ENCODE peak calls at places on chromosome 5, in ten cellular contexts. F is thoracic aorta, P is upper lobe of right lung, D is SK-N-SH, N is breast epithelium, L is sigmoid colon, Y is GM23248, T is pancreas, U is GM12878, H is uterus. Z is an unnamed sample.

GRCh38 chr5:175815126-175815913 is 56.1 kb upstream of the CPLX2 start:
- DNase-seq in F (no peak), P (peak; percentile 34), D (no peak), N (no peak), L (no peak), Y (no peak), T (no peak), U (no peak), H (no peak), Z (no peak)

GRCh38 chr5:79074641-79075040 is 5.1 kb downstream of the BHMT2 start:
- DNase-seq in F (no peak), P (no peak), D (no peak), N (no peak), L (no peak), Y (peak; percentile 72), T (no peak), U (no peak), H (no peak), Z (no peak)

GRCh38 chr5:7856855-7857254 is 5.9 kb upstream of the CFAP90 start:
- DNase-seq in F (no peak), P (no peak), D (peak; percentile 65), N (no peak), L (no peak), Y (peak; percentile 49), T (peak; percentile 46), U (no peak), H (no peak), Z (peak; percentile 40)

GRCh38 chr5:174410716-174411512 is 313.5 kb upstream of the MSX2 start:
- DNase-seq in F (no peak), P (no peak), D (peak; percentile 61), N (no peak), L (no peak), Y (peak; percentile 1), T (no peak), U (no peak), H (no peak), Z (no peak)

GRCh38 chr5:127084656-127085055 is 11.4 kb upstream of the C5orf63 start:
- DNase-seq in F (no peak), P (no peak), D (no peak), N (no peak), L (no peak), Y (no peak), T (no peak), U (no peak), H (no peak), Z (no peak)

GRCh38 chr5:94564812-94565211 is 53.6 kb downstream of the KIAA0825 start:
- DNase-seq in F (no peak), P (no peak), D (no peak), N (no peak), L (no peak), Y (no peak), T (no peak), U (no peak), H (no peak), Z (no peak)

GRCh38 chr5:107393846-107394245 is 276.9 kb downstream of the EFNA5 start:
- DNase-seq in F (no peak), P (no peak), D (no peak), N (no peak), L (no peak), Y (no peak), T (no peak), U (no peak), H (no peak), Z (no peak)

GRCh38 chr5:102638316-102638715 is 116.8 kb upstream of the PAM start:
- DNase-seq in F (no peak), P (no peak), D (no peak), N (no peak), L (no peak), Y (peak; percentile 53), T (no peak), U (no peak), H (no peak), Z (no peak)

GRCh38 chr5:7372399-7372798 is 23.5 kb upstream of the ADCY2 start:
- DNase-seq in F (no peak), P (no peak), D (no peak), N (no peak), L (no peak), Y (no peak), T (no peak), U (no peak), H (no peak), Z (no peak)

GRCh38 chr5:122515709-122516431 is 203.8 kb downstream of the SNCAIP start:
- DNase-seq in F (no peak), P (no peak), D (peak; percentile 71), N (no peak), L (peak; percentile 67), Y (peak; percentile 88), T (peak; percentile 44), U (no peak), H (peak; percentile 33), Z (no peak)

GRCh38 chr5:133744030-133744645 is 131.8 kb upstream of the FSTL4 start:
- DNase-seq in F (no peak), P (no peak), D (no peak), N (no peak), L (no peak), Y (no peak), T (no peak), U (no peak), H (no peak), Z (no peak)

GRCh38 chr5:68646142-68646541 is 430.6 kb downstream of the PIK3R1 start:
- DNase-seq in F (no peak), P (no peak), D (no peak), N (no peak), L (no peak), Y (peak; percentile 2), T (no peak), U (no peak), H (no peak), Z (no peak)

GRCh38 chr5:14959443-14960119 is 88.0 kb upstream of the ANKH start:
- DNase-seq in F (no peak), P (no peak), D (no peak), N (no peak), L (no peak), Y (no peak), T (no peak), U (no peak), H (no peak), Z (no peak)

DNA sequence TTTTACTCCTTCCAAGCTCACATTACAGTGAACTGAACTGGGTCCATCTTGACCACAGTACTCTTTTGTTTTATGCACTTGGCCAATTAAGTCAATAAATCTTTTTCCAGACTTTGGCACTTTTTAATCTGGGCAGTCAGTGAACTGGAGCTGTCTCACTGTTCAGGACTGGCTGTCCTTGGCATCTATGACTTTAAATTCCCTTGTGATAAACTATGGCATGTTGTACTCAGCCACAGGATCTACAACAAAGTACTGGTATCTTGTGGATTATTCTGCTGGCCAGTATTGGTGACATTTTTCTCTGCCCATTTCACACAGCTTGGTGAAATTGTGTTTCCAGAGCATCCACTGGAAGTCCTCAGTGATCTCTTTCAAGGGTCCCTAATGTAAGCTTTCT is 1144.8 kb upstream of the SEMA6A start:
- DNase-seq in F (no peak), P (no peak), D (no peak), N (no peak), L (no peak), Y (no peak), T (no peak), U (no peak), H (no peak), Z (no peak)
- H3K4me1 ChIP-seq in F (no peaks in the 10 kb centered on the region), P (no peaks in the 10 kb centered on the region), D (no peaks in the 10 kb centered on the region), N (no peaks in the 10 kb centered on the region), L (no peaks in the 10 kb centered on the region), Y (no peaks in the 10 kb centered on the region), T (no peaks in the 10 kb centered on the region), U (no peaks in the 10 kb centered on the region), H (no peaks in the 10 kb centered on the region), Z (no peaks in the 10 kb centered on the region)

DNA sequence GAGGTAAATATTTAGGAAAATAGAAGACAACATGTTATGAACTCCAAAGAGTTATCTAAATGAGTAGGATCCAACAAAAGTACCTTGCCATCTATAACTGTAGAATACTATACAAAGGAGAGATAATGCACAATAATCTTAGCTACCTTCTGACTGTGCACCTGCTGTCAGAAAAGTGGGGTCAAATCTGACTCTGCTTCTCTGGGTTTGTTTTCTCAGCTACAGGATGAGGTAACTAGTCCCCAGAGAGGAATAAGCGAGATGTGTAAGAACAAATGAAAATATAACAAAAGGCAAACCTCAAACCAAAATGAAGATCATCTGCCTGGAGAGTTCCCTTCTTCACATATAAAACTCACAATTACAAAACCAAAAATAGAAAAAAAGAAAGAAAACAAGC is 204.8 kb downstream of the DCP2 start:
- DNase-seq in F (no peak), P (no peak), D (no peak), N (no peak), L (no peak), Y (no peak), T (no peak), U (no peak), H (no peak), Z (no peak)
- H3K4me1 ChIP-seq in F (no peaks in the 10 kb centered on the region), P (peaks cover 13% of the 10 kb centered on the region), D (peaks cover 48% of the 10 kb centered on the region), N (no peaks in the 10 kb centered on the region), L (peaks cover 12% of the 10 kb centered on the region), Y (no peaks in the 10 kb centered on the region), T (no peaks in the 10 kb centered on the region), U (no peaks in the 10 kb centered on the region), H (no peaks in the 10 kb centered on the region), Z (no peaks in the 10 kb centered on the region)

DNA sequence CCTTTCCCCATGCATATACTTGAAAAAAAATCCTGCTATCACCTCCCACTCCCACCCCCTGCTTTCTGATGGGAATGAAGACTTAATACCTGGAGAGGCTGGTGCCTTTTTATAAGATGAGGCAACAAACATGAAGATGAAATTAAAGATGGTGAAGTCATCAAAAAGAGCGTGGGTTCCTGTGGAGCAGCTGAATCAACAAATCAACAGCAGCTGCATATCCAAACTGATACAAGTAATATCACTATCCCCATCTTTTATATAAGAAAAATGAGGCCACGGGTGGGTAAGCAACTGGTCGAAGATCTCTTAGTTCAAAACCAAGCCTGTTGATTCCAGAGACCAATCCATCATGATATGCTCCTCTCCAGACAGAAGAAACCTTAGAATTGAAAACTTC is 268.5 kb downstream of the ENC1 start:
- DNase-seq in F (no peak), P (no peak), D (no peak), N (no peak), L (no peak), Y (no peak), T (no peak), U (no peak), H (no peak), Z (no peak)
- H3K4me1 ChIP-seq in F (no peaks in the 10 kb centered on the region), P (peaks cover 5% of the 10 kb centered on the region), D (no peaks in the 10 kb centered on the region), N (no peaks in the 10 kb centered on the region), L (no peaks in the 10 kb centered on the region), Y (no peaks in the 10 kb centered on the region), T (no peaks in the 10 kb centered on the region), U (no peaks in the 10 kb centered on the region), H (no peaks in the 10 kb centered on the region), Z (no peaks in the 10 kb centered on the region)

DNA sequence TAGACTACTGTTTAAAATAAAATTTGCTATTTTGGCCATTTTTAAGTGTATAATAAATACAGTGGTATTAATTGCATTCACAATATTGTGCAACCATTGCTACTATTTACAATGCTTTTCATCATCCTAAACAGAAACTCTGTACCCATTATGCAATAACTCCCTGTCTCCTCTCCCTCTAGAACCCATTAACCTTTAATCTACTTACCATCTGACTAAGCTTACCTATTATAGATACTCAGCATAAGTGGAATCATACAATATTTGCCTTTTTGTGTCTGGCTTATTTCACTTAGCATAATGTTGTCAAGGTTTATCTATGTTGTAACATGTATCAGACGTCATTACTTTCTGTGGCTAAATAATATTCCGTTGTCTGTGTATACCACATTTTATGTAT is 25.9 kb downstream of the CD14 start:
- DNase-seq in F (no peak), P (no peak), D (no peak), N (no peak), L (no peak), Y (peak; percentile 17), T (no peak), U (no peak), H (no peak), Z (no peak)
- H3K4me1 ChIP-seq in F (no peaks in the 10 kb centered on the region), P (peaks cover 18% of the 10 kb centered on the region), D (no peaks in the 10 kb centered on the region), N (no peaks in the 10 kb centered on the region), L (no peaks in the 10 kb centered on the region), Y (peaks cover 11% of the 10 kb centered on the region), T (no peaks in the 10 kb centered on the region), U (no peaks in the 10 kb centered on the region), H (no peaks in the 10 kb centered on the region), Z (no peaks in the 10 kb centered on the region)

Z was measured in naive thymus-derived CD4-positive, alpha-beta T cell.